ENCODE peak calls at places on chromosomes 5 and 9, in nine cellular contexts. U is GM12865, A is neural crest cell, J is NCI-H2081, G is cardiac septum, N is NCI-H82, D is AG08396, H is astrocyte of the hippocampus, K is anterior cingulate cortex. O is an unnamed sample.

GRCh38 chr9:131598121-131598520 is 52.8 kb downstream of the PRRT1B start:
- DNase-seq in J (no peak), H (no peak), N (no peak), K (no peak), A (no peak), U (no peak), G (peak; percentile 92), D (no peak), O (no peak)

GRCh38 chr9:134442486-134443168 is 116.4 kb downstream of the RXRA start:
- DNase-seq in J (no peak), H (peak; percentile 56), K (no peak), G (no peak), U (no peak), N (no peak), D (peak; percentile 65), A (no peak), O (peak; percentile 86)

GRCh38 chr9:105150991-105151685 is 93.3 kb upstream of the SLC44A1 start:
- DNase-seq in D (no peak), H (peak; percentile 56), G (no peak), N (peak; percentile 48), K (no peak), A (no peak), J (no peak), U (peak; percentile 32), O (peak; percentile 68)

GRCh38 chr5:220008-220407 is 1.9 kb downstream of the SDHA start:
- DNase-seq in A (no peak), U (peak; percentile 63), H (no peak), K (no peak), N (no peak), J (no peak), D (no peak), G (no peak), O (peak; percentile 50)

GRCh38 chr5:95993776-95994175 is 32.1 kb upstream of the ELL2 start:
- DNase-seq in G (no peak), N (no peak), H (no peak), U (no peak), D (no peak), J (no peak), K (no peak), A (no peak), O (no peak)

GRCh38 chr9:91071185-91071990 is 269.8 kb downstream of the SYK start:
- DNase-seq in N (no peak), H (peak; percentile 65), J (no peak), K (no peak), A (no peak), G (no peak), D (peak; percentile 66), U (peak; percentile 37), O (peak; percentile 94)

GRCh38 chr5:78113689-78114088 is 180.8 kb downstream of the AP3B1 start:
- DNase-seq in J (no peak), D (no peak), H (no peak), A (no peak), U (peak; percentile 39), G (no peak), N (no peak), K (no peak), O (no peak)

GRCh38 chr5:1497795-1498622 is 25.8 kb downstream of the LPCAT1 start:
- DNase-seq in K (no peak), G (no peak), H (no peak), U (peak; percentile 89), D (no peak), A (no peak), J (no peak), N (no peak), O (no peak)

GRCh38 chr5:106584268-106584667 is 1086.5 kb downstream of the EFNA5 start:
- DNase-seq in H (peak; percentile 1), A (no peak), N (no peak), G (no peak), D (no peak), U (no peak), J (no peak), K (no peak), O (no peak)

GRCh38 chr5:67233075-67233474 is 36.5 kb upstream of the CD180 start:
- DNase-seq in U (no peak), J (no peak), A (no peak), N (no peak), K (no peak), D (no peak), H (no peak), G (no peak), O (peak; percentile 7)

GRCh38 chr5:149284501-149284900 is 12.8 kb downstream of the AFAP1L1 start:
- DNase-seq in K (no peak), N (peak; percentile 23), A (no peak), D (no peak), G (no peak), U (no peak), H (no peak), J (no peak), O (peak; percentile 83)

GRCh38 chr5:132459983-132460834 is 30.4 kb downstream of the IRF1 start:
- DNase-seq in J (peak; percentile 46), U (peak; percentile 50), K (no peak), N (no peak), G (peak; percentile 86), A (no peak), D (no peak), H (no peak), O (no peak)

GRCh38 chr9:89723696-89724095 is 118.9 kb downstream of the GADD45G start:
- DNase-seq in A (no peak), U (no peak), D (no peak), K (no peak), H (no peak), J (no peak), G (no peak), N (peak; percentile 13), O (no peak)

GRCh38 chr5:90201923-90202322 is 207.6 kb downstream of the CETN3 start:
- DNase-seq in A (no peak), U (no peak), H (peak; percentile 69), D (peak; percentile 3), J (peak; percentile 2), N (no peak), G (no peak), K (no peak), O (peak; percentile 20)

GRCh38 chr5:1667648-1668140 is 131.9 kb downstream of the MRPL36 start:
- DNase-seq in K (no peak), U (no peak), H (no peak), A (peak; percentile 33), D (no peak), J (no peak), G (no peak), N (no peak), O (no peak)

GRCh38 chr9:136544549-136545064 is 1.2 kb downstream of the NOTCH1 start:
- DNase-seq in A (no peak), J (no peak), G (peak; percentile 90), K (peak; percentile 63), U (peak; percentile 53), N (peak; percentile 59), H (peak; percentile 65), D (peak; percentile 72), O (peak; percentile 65)

GRCh38 chr5:138459311-138459710 is 6.0 kb upstream of the EGR1 start:
- DNase-seq in H (no peak), J (no peak), D (no peak), A (no peak), U (peak; percentile 66), G (no peak), K (no peak), N (no peak), O (no peak)

GRCh38 chr9:7129391-7129790 is 371.6 kb downstream of the KDM4C start:
- DNase-seq in N (no peak), U (no peak), G (no peak), J (no peak), A (no peak), H (peak; percentile 45), D (no peak), K (no peak), O (no peak)

GRCh38 chr5:73901455-73901854 is 275.5 kb downstream of the ARHGEF28 start:
- DNase-seq in N (peak; percentile 35), J (no peak), A (no peak), H (no peak), U (no peak), K (no peak), G (no peak), D (no peak), O (no peak)